ENCODE peak calls at places on chromosome 14, in six cellular contexts. S, Z, V, P, A and C are unnamed samples.

GRCh38 chr14:31201111-31201510 is 6.5 kb downstream of the HECTD1 start:
- DNase-seq in S (no peak), Z (no peak), V (no peak), P (no peak), A (no peak), C (no peak)

GRCh38 chr14:52917732-52918131 is 33.1 kb downstream of the FERMT2 start:
- DNase-seq in S (no peak), Z (no peak), V (no peak), P (no peak), A (no peak), C (no peak)

GRCh38 chr14:31457665-31458659 is 656 bp upstream of the DTD2 start:
- DNase-seq in S (no peak), Z (no peak), V (no peak), P (peak; percentile 93), A (no peak), C (no peak)

GRCh38 chr14:54803396-54803795 is 99.2 kb downstream of the GCH1 start:
- DNase-seq in S (no peak), Z (no peak), V (no peak), P (no peak), A (no peak), C (peak; percentile 34)

GRCh38 chr14:96821501-96821900 is 24.3 kb downstream of the VRK1 start:
- DNase-seq in S (no peak), Z (no peak), V (no peak), P (no peak), A (no peak), C (no peak)

GRCh38 chr14:96176275-96176674 is 28.4 kb upstream of the BDKRB2 start:
- DNase-seq in S (no peak), Z (no peak), V (no peak), P (no peak), A (no peak), C (no peak)

GRCh38 chr14:55699131-55700057 is 119.4 kb downstream of the KTN1 start:
- DNase-seq in S (no peak), Z (no peak), V (no peak), P (peak; percentile 6), A (peak; percentile 45), C (peak; percentile 56)

GRCh38 chr14:68705741-68706283 is 87.1 kb downstream of the ZFP36L1 start:
- DNase-seq in S (no peak), Z (no peak), V (no peak), P (no peak), A (no peak), C (no peak)

DNA sequence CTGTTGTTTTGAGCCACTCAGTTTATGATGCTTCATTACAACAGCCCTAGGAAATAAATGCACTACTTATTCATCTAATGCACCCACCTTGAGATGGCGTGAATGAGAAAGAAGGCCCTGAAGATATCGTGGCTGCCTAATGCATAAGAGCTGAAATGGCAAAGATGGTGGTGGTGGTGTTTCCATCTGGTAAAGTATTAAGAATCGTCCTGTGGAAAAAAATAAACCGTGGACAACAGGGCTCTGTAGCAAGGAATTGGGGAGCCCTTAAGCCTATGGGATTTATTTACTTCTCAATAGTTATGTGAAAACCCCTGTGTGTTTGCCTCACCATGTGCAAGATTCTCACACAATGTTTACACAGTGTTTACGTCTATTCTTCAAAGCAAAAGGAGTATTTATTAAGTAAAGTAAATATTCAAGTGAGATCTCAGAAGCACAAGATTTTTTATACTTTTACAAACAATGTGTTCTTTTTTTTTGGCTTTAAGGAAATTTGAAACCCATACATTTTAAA is 1555.2 kb upstream of the FLRT2 start:
- DNase-seq in S (no peak), Z (no peak), V (no peak), P (no peak), A (no peak), C (no peak)
- TF ChIP-seq REST in S (no peak), Z (no peak), V (no peak), P (no peak), A (no peak), C (no peak)

DNA sequence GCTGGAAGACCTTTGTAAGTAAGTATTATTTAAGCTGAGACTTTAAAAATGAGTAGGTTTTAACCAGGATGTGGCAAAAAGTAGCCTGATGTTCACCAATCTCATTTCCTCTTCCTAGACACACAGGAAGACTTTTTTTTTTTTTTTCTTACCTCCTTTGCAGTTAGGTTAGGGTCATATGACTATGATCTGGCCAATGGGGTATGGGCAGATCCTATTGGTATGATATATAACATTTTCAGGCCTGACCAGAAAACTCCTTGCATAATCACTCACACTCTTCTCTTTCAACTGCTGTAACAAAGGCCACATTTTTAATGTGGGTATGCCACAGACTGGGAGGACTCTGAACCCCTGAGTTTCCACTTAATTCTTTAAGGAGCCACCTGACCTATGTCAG is 2.7 kb upstream of the RPS6KA5 start:
- DNase-seq in S (no peak), Z (no peak), V (no peak), P (peak; percentile 16), A (no peak), C (no peak)
- TF ChIP-seq REST in S (no peak), Z (no peak), V (no peak), P (no peak), A (no peak), C (no peak)

GRCh38 chr14:88551936-88552565 is 2.8 kb downstream of the PTPN21 start:
- DNase-seq in S (peak; percentile 57), Z (no peak), V (no peak), P (no peak), A (no peak), C (peak; percentile 57)
- TF ChIP-seq REST in S (no peak), Z (no peak), V (no peak), P (no peak), A (no peak), C (no peak)

DNA sequence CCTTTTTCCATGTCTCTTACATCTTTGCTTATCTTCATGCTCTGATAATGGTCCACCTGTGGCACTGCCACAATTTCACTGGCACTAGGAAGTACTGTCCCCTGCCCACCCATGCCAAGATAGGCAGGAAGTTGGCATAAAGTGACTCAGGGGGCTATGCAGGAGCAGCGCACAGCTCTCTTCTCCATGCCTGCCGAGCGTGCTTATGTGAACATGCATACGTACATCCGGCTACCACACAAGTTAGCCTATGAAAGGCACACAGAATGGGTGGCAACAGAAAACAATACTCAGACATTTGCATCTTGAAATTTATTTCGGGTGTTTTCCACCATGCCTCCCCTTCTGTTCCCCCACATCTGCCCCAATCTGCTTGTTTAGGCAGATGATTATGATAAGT is 174.4 kb upstream of the GZMB start:
- DNase-seq in S (no peak), Z (no peak), V (no peak), P (no peak), A (no peak), C (no peak)
- TF ChIP-seq REST in S (no peak), Z (no peak), V (no peak), P (no peak), A (no peak), C (no peak)

GRCh38 chr14:92366237-92366636 is 43.3 kb downstream of the SLC24A4 start:
- DNase-seq in S (no peak), Z (no peak), V (no peak), P (peak; percentile 25), A (no peak), C (no peak)

GRCh38 chr14:92373336-92373735 is 50.4 kb downstream of the SLC24A4 start:
- DNase-seq in S (no peak), Z (no peak), V (no peak), P (no peak), A (no peak), C (no peak)

GRCh38 chr14:92362781-92363235 is 39.8 kb downstream of the SLC24A4 start:
- DNase-seq in S (no peak), Z (no peak), V (no peak), P (no peak), A (peak; percentile 32), C (no peak)

DNA sequence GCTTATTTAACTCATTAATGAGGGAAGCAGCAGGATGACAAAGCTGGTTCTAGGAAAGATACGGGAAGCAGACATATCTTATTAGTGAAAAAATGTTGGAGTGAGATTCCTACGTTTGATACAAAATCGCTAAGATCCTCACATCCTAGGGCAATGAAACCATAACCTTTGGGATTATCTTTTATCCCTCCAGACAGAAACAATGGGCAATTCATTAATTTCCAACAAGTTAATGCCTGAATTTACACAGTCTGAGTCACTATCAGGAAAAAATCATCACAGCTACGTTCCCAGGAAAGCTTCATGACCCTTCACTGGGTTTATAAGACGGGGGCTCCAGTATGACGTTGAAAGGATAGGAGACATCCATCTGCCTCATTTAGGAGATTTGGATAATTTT is 45.0 kb downstream of the SLC24A4 start:
- DNase-seq in S (no peak), Z (no peak), V (no peak), P (no peak), A (no peak), C (no peak)
- TF ChIP-seq REST in S (no peak), Z (no peak), V (no peak), P (no peak), A (no peak), C (no peak)

GRCh38 chr14:103395245-103395644 is 10.0 kb downstream of the MARK3 start:
- DNase-seq in S (no peak), Z (no peak), V (no peak), P (no peak), A (no peak), C (no peak)
- TF ChIP-seq REST in S (no peak), Z (no peak), V (no peak), P (no peak), A (no peak), C (no peak)

DNA sequence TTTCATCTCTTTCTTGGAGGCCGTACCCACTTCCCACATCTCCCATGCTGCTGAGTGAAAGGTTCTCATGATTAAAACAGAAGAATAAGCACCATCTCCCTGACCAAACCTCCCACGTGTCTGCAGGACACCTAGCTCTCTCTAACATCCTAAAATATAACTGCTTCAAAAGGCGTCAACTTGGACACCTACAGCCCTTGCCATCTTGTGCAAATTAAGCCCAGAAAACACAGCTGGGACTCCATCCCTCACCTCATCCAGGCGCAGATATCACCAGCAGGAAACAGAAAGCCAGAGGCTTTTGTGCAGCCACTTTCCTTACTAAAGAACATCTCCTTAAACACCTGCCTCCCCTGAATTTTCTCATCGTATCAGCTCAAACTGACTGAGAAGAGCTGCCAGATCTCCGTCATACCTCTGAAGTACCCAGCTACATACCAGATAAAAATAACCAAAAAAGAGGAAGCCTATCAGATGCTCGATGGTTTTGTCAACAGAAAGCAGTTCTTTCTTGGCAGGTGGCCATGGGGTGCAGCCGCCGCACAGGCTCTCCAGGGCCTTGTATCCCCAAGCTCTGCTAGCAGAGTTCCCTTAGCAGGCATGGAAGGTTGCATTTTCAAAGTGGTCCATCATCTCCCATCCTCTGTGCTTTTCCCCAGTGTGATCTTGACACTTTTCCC is 28.8 kb downstream of the MAP3K9 start:
- DNase-seq in S (no peak), Z (no peak), V (no peak), P (no peak), A (no peak), C (no peak)
- TF ChIP-seq REST in S (no peak), Z (no peak), V (no peak), P (no peak), A (no peak), C (no peak)

GRCh38 chr14:99758915-99759545 is 34.2 kb upstream of the EML1 start:
- DNase-seq in S (no peak), Z (no peak), V (no peak), P (no peak), A (no peak), C (no peak)
- TF ChIP-seq REST in S (no peak), Z (no peak), V (no peak), P (no peak), A (no peak), C (no peak)